ENCODE peak calls at places on chromosomes 13 and 19, in ten cellular contexts. G is fibroblast of mammary gland, J is psoas muscle, L is MG63, M is AG04450, N is body of pancreas, P is ovary, I is hepatocyte, Y is spleen, O is retinal pigment epithelial cell. X is an unnamed sample.

GRCh38 chr13:63198076-63198475 is 1782.4 kb upstream of the PCDH20 start:
- DNase-seq in G (peak; percentile 18), J (no peak), L (no peak), M (no peak), N (no peak), P (no peak), I (no peak), Y (no peak), O (no peak), X (no peak)

GRCh38 chr19:49113762-49114629 is at the start of gene LIN7B:
- DNase-seq in G (peak; percentile 38), J (peak; percentile 81), L (peak; percentile 88), M (no peak), N (peak; percentile 72), P (peak; percentile 70), I (peak; percentile 93), Y (peak; percentile 93), O (no peak), X (peak; percentile 47)

GRCh38 chr19:55643003-55643732 is at the start of gene ZNF581:
- DNase-seq in G (peak; percentile 72), J (peak; percentile 83), L (peak; percentile 85), M (peak; percentile 56), N (peak; percentile 74), P (peak; percentile 73), I (peak; percentile 83), Y (peak; percentile 94), O (no peak), X (peak; percentile 65)

GRCh38 chr19:1492474-1493006 is 1.6 kb downstream of the REEP6 start:
- DNase-seq in G (no peak), J (no peak), L (no peak), M (no peak), N (peak; percentile 65), P (peak; percentile 35), I (peak; percentile 76), Y (no peak), O (no peak), X (no peak)

GRCh38 chr19:1883784-1884183 is 1.5 kb downstream of the ABHD17A start:
- DNase-seq in G (no peak), J (no peak), L (no peak), M (no peak), N (no peak), P (no peak), I (no peak), Y (no peak), O (no peak), X (no peak)

GRCh38 chr19:35596366-35596999 is 10.5 kb downstream of the PMIS2 start:
- DNase-seq in G (peak; percentile 27), J (no peak), L (no peak), M (no peak), N (no peak), P (no peak), I (no peak), Y (no peak), O (no peak), X (no peak)

GRCh38 chr19:4386038-4386782 is 14.1 kb downstream of the SH3GL1 start:
- DNase-seq in G (peak; percentile 52), J (peak; percentile 44), L (no peak), M (no peak), N (no peak), P (no peak), I (no peak), Y (no peak), O (no peak), X (no peak)

GRCh38 chr19:49338023-49338677 is 2.9 kb downstream of the CD37 start:
- DNase-seq in G (no peak), J (no peak), L (no peak), M (no peak), N (no peak), P (peak; percentile 45), I (no peak), Y (peak; percentile 78), O (no peak), X (no peak)

GRCh38 chr13:47843005-47843404 is 158.1 kb downstream of the SUCLA2 start:
- DNase-seq in G (no peak), J (no peak), L (no peak), M (no peak), N (no peak), P (no peak), I (no peak), Y (no peak), O (no peak), X (no peak)

GRCh38 chr13:64488731-64489130 is 2741.4 kb downstream of the PCDH9 start:
- DNase-seq in G (no peak), J (no peak), L (no peak), M (no peak), N (no peak), P (no peak), I (no peak), Y (no peak), O (no peak), X (no peak)

GRCh38 chr13:97122381-97122996 is 99.6 kb upstream of the MBNL2 start:
- DNase-seq in G (peak; percentile 76), J (no peak), L (no peak), M (no peak), N (no peak), P (no peak), I (no peak), Y (no peak), O (peak; percentile 76), X (peak; percentile 92)

GRCh38 chr13:97125051-97125809 is 96.9 kb upstream of the MBNL2 start:
- DNase-seq in G (peak; percentile 97), J (peak; percentile 76), L (peak; percentile 65), M (no peak), N (peak; percentile 28), P (peak; percentile 39), I (peak; percentile 88), Y (no peak), O (peak; percentile 98), X (peak; percentile 85)

GRCh38 chr13:97127842-97128241 is 94.3 kb upstream of the MBNL2 start:
- DNase-seq in G (no peak), J (no peak), L (no peak), M (no peak), N (no peak), P (no peak), I (no peak), Y (no peak), O (no peak), X (no peak)

GRCh38 chr13:97124237-97124636 is 97.9 kb upstream of the MBNL2 start:
- DNase-seq in G (no peak), J (no peak), L (no peak), M (no peak), N (no peak), P (no peak), I (no peak), Y (no peak), O (no peak), X (no peak)

GRCh38 chr13:97125810-97126738 is 96.1 kb upstream of the MBNL2 start:
- DNase-seq in G (peak; percentile 75), J (peak; percentile 71), L (peak; percentile 52), M (no peak), N (no peak), P (peak; percentile 36), I (peak; percentile 64), Y (no peak), O (no peak), X (peak; percentile 91)
- H3K4me3 ChIP-seq in G (no peak overlapping the region), J (peak overlapping the region; percentile 38), L (no peak overlapping the region), M (no peak overlapping the region), N (no peak overlapping the region), P (no peak overlapping the region), I (no peak overlapping the region), Y (no peak overlapping the region), O (peak overlapping the region; percentile 3), X (no peak overlapping the region)

GRCh38 chr19:33906578-33907335 is 110.1 kb downstream of the KCTD15 start:
- DNase-seq in G (peak; percentile 10), J (no peak), L (no peak), M (no peak), N (peak; percentile 35), P (peak; percentile 23), I (peak; percentile 28), Y (no peak), O (no peak), X (peak; percentile 54)
- H3K4me3 ChIP-seq in G (no peak overlapping the region), J (peak overlapping the region; percentile 62), L (no peak overlapping the region), M (no peak overlapping the region), N (peak overlapping the region; percentile 9), P (peak overlapping the region; percentile 40), I (peak overlapping the region; percentile 68), Y (peak overlapping the region; percentile 33), O (no peak overlapping the region), X (peak overlapping the region; percentile 48)

DNA sequence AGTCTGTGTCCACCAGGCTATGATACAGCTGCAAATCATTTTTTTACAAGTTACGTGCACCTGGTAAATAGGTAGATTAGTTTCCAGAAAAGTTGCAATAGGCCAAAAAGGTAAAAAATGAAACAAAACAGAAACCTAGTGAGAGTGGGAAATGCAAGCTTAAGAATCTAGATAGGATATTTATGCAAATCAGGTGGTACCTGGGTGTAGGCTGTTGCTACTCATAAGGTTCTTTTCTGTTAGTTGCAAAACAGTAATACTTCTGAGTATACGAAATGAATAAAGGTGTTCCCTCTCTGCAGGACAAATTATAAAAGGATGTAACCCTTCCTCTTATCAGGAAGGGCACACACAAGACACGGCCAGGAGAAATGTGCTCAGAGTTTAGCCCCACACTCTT is 97.9 kb downstream of the UGGT2 start:
- DNase-seq in G (no peak), J (no peak), L (no peak), M (no peak), N (no peak), P (no peak), I (no peak), Y (no peak), O (no peak), X (no peak)
- H3K4me3 ChIP-seq in G (no peak overlapping the region), J (no peak overlapping the region), L (no peak overlapping the region), M (no peak overlapping the region), N (no peak overlapping the region), P (no peak overlapping the region), I (no peak overlapping the region), Y (no peak overlapping the region), O (no peak overlapping the region), X (no peak overlapping the region)

DNA sequence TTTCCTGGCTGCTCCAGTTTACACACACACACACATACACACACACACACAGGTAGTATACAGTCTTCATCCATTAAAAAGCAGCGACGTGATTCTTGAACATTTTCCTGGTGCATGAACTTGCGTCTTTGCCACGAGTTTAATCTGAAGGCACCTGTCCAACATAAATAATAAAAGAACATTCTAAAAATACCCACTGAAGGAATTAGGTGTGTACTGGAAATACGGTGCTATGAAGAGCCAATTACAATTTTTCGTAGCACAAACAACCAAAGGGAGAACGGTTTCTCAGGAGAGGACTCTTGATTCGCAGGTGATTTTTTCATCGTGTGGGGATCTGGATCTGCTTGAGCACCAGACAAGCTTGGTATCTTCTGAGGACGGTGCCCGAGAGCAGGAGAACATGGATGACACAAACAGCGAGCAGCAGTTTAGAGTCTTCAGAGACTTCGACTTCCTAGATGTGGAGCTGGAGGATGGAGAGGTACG is 61.2 kb downstream of the ZAR1L start:
- DNase-seq in G (no peak), J (no peak), L (no peak), M (no peak), N (peak; percentile 51), P (no peak), I (no peak), Y (no peak), O (peak; percentile 7), X (no peak)
- H3K4me3 ChIP-seq in G (no peak overlapping the region), J (peak overlapping the region; percentile 58), L (no peak overlapping the region), M (no peak overlapping the region), N (no peak overlapping the region), P (no peak overlapping the region), I (no peak overlapping the region), Y (no peak overlapping the region), O (no peak overlapping the region), X (peak overlapping the region; percentile 8)